ENCODE peak calls at places on chromosomes 7 and 10, in nine cellular contexts. Y, T, C, H, X, Z, V, E and W are unnamed samples.

GRCh38 chr10:6383099-6383812 is 180.5 kb downstream of the PFKFB3 start:
- DNase-seq in Y (no peak), T (no peak), C (no peak), H (no peak), X (no peak), Z (peak; percentile 74), V (peak; percentile 30), E (peak; percentile 52), W (no peak)

GRCh38 chr10:96369890-96370574 is 11.2 kb upstream of the OPALIN start:
- DNase-seq in Y (no peak), T (no peak), C (no peak), H (no peak), X (no peak), Z (no peak), V (no peak), E (peak; percentile 11), W (no peak)

GRCh38 chr10:78177431-78178185 is 143.9 kb downstream of the RPS24 start:
- DNase-seq in Y (no peak), T (no peak), C (no peak), H (peak; percentile 53), X (no peak), Z (no peak), V (no peak), E (no peak), W (no peak)

GRCh38 chr7:48964074-48964473 is 39.7 kb downstream of the CDC14C start:
- DNase-seq in Y (no peak), T (no peak), C (no peak), H (no peak), X (no peak), Z (peak; percentile 30), V (no peak), E (no peak), W (no peak)

GRCh38 chr7:123643495-123644428 is 11.9 kb upstream of the LMOD2 start:
- DNase-seq in Y (no peak), T (no peak), C (no peak), H (no peak), X (peak; percentile 12), Z (peak; percentile 87), V (peak; percentile 16), E (no peak), W (no peak)

GRCh38 chr7:3922175-3922635 is 621.2 kb downstream of the SDK1 start:
- DNase-seq in Y (peak; percentile 25), T (no peak), C (no peak), H (no peak), X (no peak), Z (peak; percentile 55), V (no peak), E (no peak), W (no peak)

GRCh38 chr7:113071465-113071864 is 15.2 kb downstream of the GPR85 start:
- DNase-seq in Y (no peak), T (no peak), C (no peak), H (no peak), X (no peak), Z (peak; percentile 38), V (no peak), E (no peak), W (no peak)

GRCh38 chr7:26760499-26760898 is 103.9 kb downstream of the SKAP2 start:
- DNase-seq in Y (no peak), T (no peak), C (no peak), H (no peak), X (no peak), Z (no peak), V (no peak), E (no peak), W (no peak)

GRCh38 chr10:51743146-51743545 is 43.8 kb upstream of the CSTF2T start:
- DNase-seq in Y (no peak), T (no peak), C (no peak), H (no peak), X (no peak), Z (peak; percentile 36), V (no peak), E (no peak), W (no peak)